ENCODE peak calls at places on chromosome 1, in six cellular contexts. Y is CD8-positive, alpha-beta memory T cell; H is naive thymus-derived CD4-positive, alpha-beta T cell; V is transverse colon; C is CD4-positive, alpha-beta memory T cell; R is cardiac muscle cell. B is an unnamed sample.
A peak's percentile ranks its signal among the peaks of the same experiment; 100 is the strongest.

GRCh38 chr1:18661404-18662285 is 31.0 kb downstream of the PAX7 start:
- DNase-seq in V (no peak), R (no peak), Y (no peak), H (no peak), C (no peak), B (no peak)

GRCh38 chr1:40625076-40625475 is 40.4 kb downstream of the RIMS3 start:
- DNase-seq in R (peak; percentile 15), V (peak; percentile 55), C (no peak), H (no peak), Y (no peak), B (no peak)

GRCh38 chr1:13737388-13737787 is 37.4 kb downstream of the PRDM2 start:
- DNase-seq in R (no peak), Y (no peak), C (no peak), H (no peak), V (no peak), B (no peak)

GRCh38 chr1:236287757-236288619 is 6.2 kb upstream of the ERO1B start:
- DNase-seq in Y (no peak), C (no peak), V (peak; percentile 22), H (no peak), R (peak; percentile 18), B (peak; percentile 80)

GRCh38 chr1:192984058-192984457 is 75.1 kb downstream of the UCHL5 start:
- DNase-seq in Y (no peak), H (no peak), V (no peak), R (no peak), C (no peak), B (no peak)

GRCh38 chr1:222583079-222583478 is 6.7 kb downstream of the TAF1A start:
- DNase-seq in C (no peak), V (no peak), Y (no peak), H (no peak), R (no peak), B (no peak)

GRCh38 chr1:116693759-116694482 is 26.4 kb upstream of the IGSF3 start:
- DNase-seq in H (no peak), R (no peak), Y (no peak), C (no peak), V (peak; percentile 33), B (no peak)

GRCh38 chr1:30477588-30477987 is 245.8 kb downstream of the MATN1 start:
- DNase-seq in H (no peak), V (no peak), Y (no peak), R (no peak), C (no peak), B (no peak)

GRCh38 chr1:24805534-24806301 is 60.5 kb downstream of the CLIC4 start:
- DNase-seq in R (no peak), V (no peak), Y (no peak), C (no peak), H (no peak), B (no peak)

GRCh38 chr1:93257889-93258288 is 77.4 kb downstream of the CCDC18 start:
- DNase-seq in C (no peak), V (no peak), H (no peak), R (no peak), Y (no peak), B (no peak)

GRCh38 chr1:39129514-39129913 is 75.0 kb upstream of the MACF1 start:
- DNase-seq in R (no peak), C (no peak), V (no peak), H (no peak), Y (no peak), B (no peak)

DNA sequence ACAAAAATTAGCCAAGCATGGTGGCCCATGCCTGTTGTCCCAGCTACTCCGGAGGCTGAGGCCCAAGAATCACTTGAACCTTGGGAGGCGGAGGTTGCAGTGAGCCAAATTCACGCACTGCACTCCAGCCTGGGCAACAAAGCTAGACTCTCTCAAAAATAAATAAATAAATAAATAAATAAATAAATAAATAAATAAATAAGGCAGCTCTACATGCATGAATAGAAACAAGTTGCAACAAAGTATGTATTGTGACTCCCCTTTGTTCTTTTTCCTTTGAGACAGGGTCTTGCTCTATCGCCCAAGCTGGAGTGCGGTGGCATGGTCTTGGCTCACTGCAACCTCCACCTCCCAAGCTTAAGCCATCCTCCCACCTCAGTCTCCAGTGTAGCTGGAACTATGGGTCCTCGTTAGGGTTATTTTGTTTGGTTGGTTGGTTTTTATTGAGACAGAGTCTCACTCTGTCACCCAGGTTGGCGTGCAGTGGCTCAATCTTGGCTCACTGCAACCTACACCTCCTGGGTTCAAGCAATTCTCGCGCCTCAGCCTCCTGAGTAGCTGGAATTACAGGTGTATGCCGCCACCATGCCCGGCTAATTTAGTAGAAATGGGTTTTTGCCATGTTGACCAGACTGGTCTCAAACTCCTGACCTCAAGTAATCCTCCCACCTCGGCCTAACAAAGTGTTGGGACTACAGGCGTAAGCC is 8.0 kb downstream of the USP48 start:
- DNase-seq in R (no peak), V (no peak), Y (no peak), C (no peak), H (no peak), B (no peak)
- H3K9me3 ChIP-seq in R (no peaks in the 10 kb centered on the region), V (no peaks in the 10 kb centered on the region), Y (no peaks in the 10 kb centered on the region), C (no peaks in the 10 kb centered on the region), H (no peaks in the 10 kb centered on the region), B (no peaks in the 10 kb centered on the region)

GRCh38 chr1:79207331-79207730 is 200.8 kb upstream of the ADGRL4 start:
- DNase-seq in C (no peak), H (no peak), R (no peak), V (no peak), Y (no peak), B (no peak)

GRCh38 chr1:79204774-79205173 is 198.2 kb upstream of the ADGRL4 start:
- DNase-seq in R (no peak), C (no peak), Y (no peak), H (no peak), V (no peak), B (no peak)

GRCh38 chr1:79207786-79208185 is 201.3 kb upstream of the ADGRL4 start:
- DNase-seq in H (no peak), Y (no peak), C (no peak), R (no peak), V (no peak), B (no peak)
- H3K9me3 ChIP-seq in H (no peaks in the 10 kb centered on the region), Y (no peaks in the 10 kb centered on the region), C (no peaks in the 10 kb centered on the region), R (no peaks in the 10 kb centered on the region), V (no peaks in the 10 kb centered on the region), B (no peaks in the 10 kb centered on the region)

GRCh38 chr1:68936530-68936929 is 439.6 kb upstream of the DEPDC1 start:
- DNase-seq in H (no peak), R (no peak), Y (no peak), V (no peak), C (no peak), B (no peak)
- H3K9me3 ChIP-seq in H (no peaks in the 10 kb centered on the region), R (no peaks in the 10 kb centered on the region), Y (no peaks in the 10 kb centered on the region), V (peaks cover 2% of the 10 kb centered on the region), C (no peaks in the 10 kb centered on the region), B (no peaks in the 10 kb centered on the region)

GRCh38 chr1:4310396-4310923 is 343.9 kb upstream of the AJAP1 start:
- DNase-seq in R (no peak), Y (no peak), H (no peak), V (no peak), C (no peak), B (no peak)
- H3K9me3 ChIP-seq in R (peaks cover 3% of the 10 kb centered on the region), Y (no peaks in the 10 kb centered on the region), H (no peaks in the 10 kb centered on the region), V (no peaks in the 10 kb centered on the region), C (no peaks in the 10 kb centered on the region), B (no peaks in the 10 kb centered on the region)

DNA sequence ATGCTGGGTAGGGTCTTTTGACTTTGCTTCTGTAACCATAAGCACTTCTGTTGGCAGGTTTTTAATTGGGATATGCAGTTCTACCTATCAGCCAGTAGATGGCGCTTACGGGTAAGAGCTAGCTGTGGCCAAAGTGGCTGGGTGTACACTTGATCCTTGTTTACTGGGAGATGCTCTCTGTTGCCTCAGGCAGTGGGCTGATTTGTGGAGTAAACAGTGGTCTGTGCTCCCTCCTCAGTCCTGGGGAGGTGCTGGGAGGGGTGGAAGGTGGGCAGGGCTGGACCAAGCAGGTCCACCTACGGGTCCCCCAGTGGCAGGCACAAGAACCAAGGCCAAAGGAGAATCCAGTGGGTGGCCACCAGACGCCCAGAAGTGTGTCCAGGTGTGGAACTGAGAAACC is 43.4 kb downstream of the RALGPS2 start:
- DNase-seq in V (no peak), Y (no peak), H (peak; percentile 26), C (peak; percentile 40), R (peak; percentile 6), B (no peak)
- H3K9me3 ChIP-seq in V (peaks cover 17% of the 10 kb centered on the region), Y (peaks cover 4% of the 10 kb centered on the region), H (no peaks in the 10 kb centered on the region), C (peaks cover 10% of the 10 kb centered on the region), R (no peaks in the 10 kb centered on the region), B (no peaks in the 10 kb centered on the region)

DNA sequence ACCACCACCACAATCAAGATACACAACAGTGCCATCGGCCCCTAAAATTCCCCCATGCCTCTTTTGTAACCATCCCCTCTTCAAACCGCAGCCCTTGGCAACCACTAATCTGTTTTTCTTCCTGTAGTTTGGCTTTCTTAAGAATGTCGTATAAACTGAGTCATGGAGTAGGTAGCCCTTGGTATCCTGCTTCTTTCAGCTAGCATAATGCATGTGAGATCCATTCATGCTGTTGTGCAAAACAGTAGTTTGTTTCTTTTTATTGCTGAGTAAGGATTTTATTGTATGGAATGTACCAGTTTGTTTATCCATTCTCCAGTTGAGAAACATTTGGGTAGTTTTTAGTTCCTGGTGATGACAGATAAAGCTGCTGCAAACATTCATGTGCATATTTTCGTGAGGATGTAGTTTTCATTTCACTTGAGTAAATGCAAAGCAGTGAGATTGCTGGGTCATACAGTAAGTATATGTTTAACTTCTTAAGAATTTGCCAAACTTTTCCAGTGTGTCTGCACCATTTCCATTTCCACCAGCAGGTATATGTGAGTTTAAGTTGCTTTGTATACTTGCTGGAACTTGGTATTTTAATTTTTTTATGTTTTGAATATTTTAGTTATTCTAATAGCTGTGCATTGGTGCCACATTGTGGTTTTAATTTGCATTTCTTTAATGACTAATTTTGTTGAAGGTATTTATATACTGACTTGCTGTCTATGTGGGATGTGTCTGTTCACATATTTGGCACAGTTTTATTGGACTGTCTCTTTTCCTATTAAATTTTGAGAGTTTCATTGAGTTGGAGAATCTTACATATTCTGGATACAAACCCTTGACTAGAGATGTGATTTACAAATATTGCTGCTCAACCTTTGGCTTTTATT is 148.4 kb upstream of the MAP1LC3C start:
- DNase-seq in Y (no peak), C (no peak), V (no peak), R (no peak), H (no peak), B (no peak)
- H3K9me3 ChIP-seq in Y (no peaks in the 10 kb centered on the region), C (no peaks in the 10 kb centered on the region), V (no peaks in the 10 kb centered on the region), R (no peaks in the 10 kb centered on the region), H (no peaks in the 10 kb centered on the region), B (no peaks in the 10 kb centered on the region)

B was measured in ovary.